ENCODE peak calls at places on chromosomes 7 and 10, in nine cellular contexts. E, T, Q, D, R, M, N, A and B are unnamed samples.

GRCh38 chr10:21014141-21014540 is 117.0 kb upstream of the NEBL start:
- DNase-seq in E (no peak), T (no peak), Q (no peak), D (no peak), R (no peak), M (no peak), N (no peak), A (no peak), B (no peak)

GRCh38 chr10:116538461-116538860 is 7.3 kb upstream of the PNLIP start:
- DNase-seq in E (no peak), T (peak), Q (no peak), D (no peak), R (no peak), M (no peak), N (peak), A (no peak), B (no peak)

GRCh38 chr7:140239653-140239935 is 62.8 kb upstream of the KDM7A start:
- DNase-seq in E (no peak), T (no peak), Q (no peak), D (no peak), R (no peak), M (no peak), N (no peak), A (no peak), B (no peak)

GRCh38 chr10:74825371-74826141 is 844 bp upstream of the KAT6B start:
- DNase-seq in E (peak), T (no peak), Q (no peak), D (peak), R (peak), M (peak), N (no peak), A (no peak), B (no peak)

GRCh38 chr7:128113839-128114238 is 82.6 kb upstream of the LRRC4 start:
- DNase-seq in E (peak), T (no peak), Q (no peak), D (no peak), R (no peak), M (no peak), N (no peak), A (no peak), B (no peak)

GRCh38 chr7:14911077-14911476 is 8.5 kb upstream of the DGKB start:
- DNase-seq in E (no peak), T (no peak), Q (no peak), D (no peak), R (no peak), M (no peak), N (no peak), A (no peak), B (no peak)

GRCh38 chr7:146948708-146949107 is 832.1 kb downstream of the CNTNAP2 start:
- DNase-seq in E (no peak), T (no peak), Q (no peak), D (no peak), R (no peak), M (no peak), N (no peak), A (no peak), B (no peak)

GRCh38 chr7:82204694-82205093 is 238.9 kb downstream of the CACNA2D1 start:
- DNase-seq in E (no peak), T (peak), Q (no peak), D (no peak), R (no peak), M (no peak), N (peak), A (no peak), B (peak)

GRCh38 chr7:128076831-128077271 is 45.6 kb upstream of the LRRC4 start:
- DNase-seq in E (no peak), T (no peak), Q (peak), D (no peak), R (no peak), M (no peak), N (no peak), A (peak), B (peak)

GRCh38 chr7:70807650-70808049 is 324.3 kb upstream of the GALNT17 start:
- DNase-seq in E (no peak), T (no peak), Q (no peak), D (no peak), R (no peak), M (no peak), N (no peak), A (no peak), B (no peak)

GRCh38 chr10:102619281-102619981 is 24.8 kb upstream of the TRIM8 start:
- DNase-seq in E (no peak), T (no peak), Q (no peak), D (no peak), R (no peak), M (no peak), N (no peak), A (no peak), B (no peak)

GRCh38 chr10:114520453-114520852 is 116.2 kb upstream of the AFAP1L2 start:
- DNase-seq in E (peak), T (peak), Q (no peak), D (no peak), R (no peak), M (no peak), N (peak), A (no peak), B (no peak)

GRCh38 chr10:29598861-29599311 is 35.9 kb downstream of the SVIL start:
- DNase-seq in E (no peak), T (peak), Q (peak), D (no peak), R (no peak), M (no peak), N (no peak), A (no peak), B (no peak)

GRCh38 chr10:3935141-3935540 is 150.1 kb upstream of the KLF6 start:
- DNase-seq in E (no peak), T (peak), Q (no peak), D (peak), R (peak), M (no peak), N (peak), A (no peak), B (no peak)